ENCODE peak calls at places on chromosomes 2 and 18, in eight cellular contexts. One of them, this sample, is unnamed. For H3K36me3, the result is how much of the 10 kb centered on the place peaks cover.

GRCh38 chr18:30004977-30005376 is 1037.6 kb downstream of the DSC3 start:
- DNase-seq in transverse colon: no peak
- DNase-seq in prostate gland: no peak
- DNase-seq in body of pancreas: no peak
- DNase-seq in uterus: no peak
- DNase-seq in tibial nerve: no peak
- DNase-seq in sigmoid colon: no peak
- DNase-seq in stomach: no peak
- DNase-seq in this sample: no peak

GRCh38 chr2:26840937-26841610 is 6.9 kb upstream of the DPYSL5 start:
- DNase-seq in stomach: no peak
- DNase-seq in prostate gland: no peak
- DNase-seq in tibial nerve: no peak
- DNase-seq in body of pancreas: no peak
- DNase-seq in sigmoid colon: no peak
- DNase-seq in transverse colon: no peak
- DNase-seq in uterus: no peak
- DNase-seq in this sample: no peak

GRCh38 chr2:19883486-19883885 is 18.3 kb downstream of the TTC32 start:
- DNase-seq in tibial nerve: no peak
- DNase-seq in stomach: no peak
- DNase-seq in body of pancreas: no peak
- DNase-seq in transverse colon: no peak
- DNase-seq in sigmoid colon: no peak
- DNase-seq in prostate gland: no peak
- DNase-seq in uterus: no peak
- DNase-seq in this sample: no peak

GRCh38 chr2:228180126-228181097 is 1.1 kb downstream of the SPHKAP start:
- DNase-seq in tibial nerve: no peak
- DNase-seq in body of pancreas: no peak
- DNase-seq in prostate gland: no peak
- DNase-seq in sigmoid colon: no peak
- DNase-seq in stomach: no peak
- DNase-seq in transverse colon: no peak
- DNase-seq in uterus: no peak
- DNase-seq in this sample: no peak

GRCh38 chr2:63983986-63984605 is 35.1 kb downstream of the VPS54 start:
- DNase-seq in tibial nerve: no peak
- DNase-seq in prostate gland: no peak
- DNase-seq in uterus: no peak
- DNase-seq in sigmoid colon: no peak
- DNase-seq in stomach: no peak
- DNase-seq in body of pancreas: no peak
- DNase-seq in transverse colon: no peak
- DNase-seq in this sample: no peak

GRCh38 chr18:31659574-31660149 is 24.7 kb downstream of the B4GALT6 start:
- DNase-seq in prostate gland: no peak
- DNase-seq in body of pancreas: no peak
- DNase-seq in tibial nerve: no peak
- DNase-seq in sigmoid colon: no peak
- DNase-seq in stomach: no peak
- DNase-seq in uterus: no peak
- DNase-seq in transverse colon: no peak
- DNase-seq in this sample: no peak

GRCh38 chr2:160910681-160911080 is 249.5 kb upstream of the TANK start:
- DNase-seq in tibial nerve: no peak
- DNase-seq in stomach: no peak
- DNase-seq in prostate gland: no peak
- DNase-seq in body of pancreas: no peak
- DNase-seq in uterus: no peak
- DNase-seq in sigmoid colon: no peak
- DNase-seq in transverse colon: no peak
- DNase-seq in this sample: no peak

GRCh38 chr2:67616749-67617148 is 219.6 kb downstream of the ETAA1 start:
- DNase-seq in body of pancreas: peak
- DNase-seq in tibial nerve: no peak
- DNase-seq in stomach: no peak
- DNase-seq in sigmoid colon: peak
- DNase-seq in transverse colon: no peak
- DNase-seq in prostate gland: no peak
- DNase-seq in uterus: peak
- DNase-seq in this sample: no peak

GRCh38 chr2:205775091-205775876 is 93.0 kb downstream of the NRP2 start:
- DNase-seq in tibial nerve: no peak
- DNase-seq in body of pancreas: no peak
- DNase-seq in prostate gland: peak
- DNase-seq in uterus: no peak
- DNase-seq in sigmoid colon: no peak
- DNase-seq in stomach: no peak
- DNase-seq in transverse colon: no peak
- DNase-seq in this sample: no peak

GRCh38 chr2:229407170-229407569 is 136.1 kb upstream of the PID1 start:
- DNase-seq in body of pancreas: peak
- DNase-seq in tibial nerve: peak
- DNase-seq in sigmoid colon: peak
- DNase-seq in prostate gland: peak
- DNase-seq in stomach: peak
- DNase-seq in uterus: peak
- DNase-seq in transverse colon: peak
- DNase-seq in this sample: peak

GRCh38 chr2:105324732-105325131 is 4.8 kb downstream of the TGFBRAP1 start:
- DNase-seq in transverse colon: no peak
- DNase-seq in prostate gland: peak
- DNase-seq in body of pancreas: no peak
- DNase-seq in stomach: no peak
- DNase-seq in tibial nerve: no peak
- DNase-seq in sigmoid colon: no peak
- DNase-seq in uterus: no peak
- DNase-seq in this sample: no peak

GRCh38 chr18:63089041-63089440 is 230.5 kb downstream of the BCL2 start:
- DNase-seq in stomach: no peak
- DNase-seq in tibial nerve: no peak
- DNase-seq in uterus: no peak
- DNase-seq in body of pancreas: no peak
- DNase-seq in prostate gland: no peak
- DNase-seq in transverse colon: no peak
- DNase-seq in sigmoid colon: no peak
- DNase-seq in this sample: no peak

GRCh38 chr2:177353084-177353483 is 39.5 kb upstream of the AGPS start:
- DNase-seq in uterus: no peak
- DNase-seq in stomach: no peak
- DNase-seq in transverse colon: no peak
- DNase-seq in body of pancreas: peak
- DNase-seq in tibial nerve: no peak
- DNase-seq in sigmoid colon: peak
- DNase-seq in prostate gland: no peak
- DNase-seq in this sample: no peak

GRCh38 chr2:37456479-37456878 is 112.0 kb downstream of the QPCT start:
- DNase-seq in body of pancreas: no peak
- DNase-seq in prostate gland: no peak
- DNase-seq in uterus: no peak
- DNase-seq in stomach: no peak
- DNase-seq in transverse colon: no peak
- DNase-seq in sigmoid colon: no peak
- DNase-seq in tibial nerve: no peak
- DNase-seq in this sample: peak

GRCh38 chr2:207603486-207603885 is 21.7 kb downstream of the METTL21A start:
- DNase-seq in sigmoid colon: no peak
- DNase-seq in tibial nerve: no peak
- DNase-seq in body of pancreas: no peak
- DNase-seq in uterus: no peak
- DNase-seq in prostate gland: no peak
- DNase-seq in transverse colon: no peak
- DNase-seq in stomach: no peak
- DNase-seq in this sample: no peak

GRCh38 chr2:44805836-44806235 is 135.7 kb upstream of the SIX3 start:
- DNase-seq in body of pancreas: no peak
- DNase-seq in transverse colon: no peak
- DNase-seq in prostate gland: no peak
- DNase-seq in sigmoid colon: no peak
- DNase-seq in tibial nerve: no peak
- DNase-seq in uterus: no peak
- DNase-seq in stomach: no peak
- DNase-seq in this sample: no peak

GRCh38 chr2:233700028-233700635 is 7.4 kb downstream of the UGT1A6 start:
- DNase-seq in stomach: peak
- DNase-seq in tibial nerve: no peak
- DNase-seq in uterus: no peak
- DNase-seq in prostate gland: peak
- DNase-seq in transverse colon: peak
- DNase-seq in body of pancreas: peak
- DNase-seq in sigmoid colon: no peak
- DNase-seq in this sample: no peak

GRCh38 chr2:109446531-109447131 is 167.1 kb downstream of the SEPTIN10 start:
- DNase-seq in body of pancreas: no peak
- DNase-seq in tibial nerve: no peak
- DNase-seq in uterus: no peak
- DNase-seq in sigmoid colon: peak
- DNase-seq in stomach: no peak
- DNase-seq in transverse colon: no peak
- DNase-seq in prostate gland: no peak
- DNase-seq in this sample: peak

DNA sequence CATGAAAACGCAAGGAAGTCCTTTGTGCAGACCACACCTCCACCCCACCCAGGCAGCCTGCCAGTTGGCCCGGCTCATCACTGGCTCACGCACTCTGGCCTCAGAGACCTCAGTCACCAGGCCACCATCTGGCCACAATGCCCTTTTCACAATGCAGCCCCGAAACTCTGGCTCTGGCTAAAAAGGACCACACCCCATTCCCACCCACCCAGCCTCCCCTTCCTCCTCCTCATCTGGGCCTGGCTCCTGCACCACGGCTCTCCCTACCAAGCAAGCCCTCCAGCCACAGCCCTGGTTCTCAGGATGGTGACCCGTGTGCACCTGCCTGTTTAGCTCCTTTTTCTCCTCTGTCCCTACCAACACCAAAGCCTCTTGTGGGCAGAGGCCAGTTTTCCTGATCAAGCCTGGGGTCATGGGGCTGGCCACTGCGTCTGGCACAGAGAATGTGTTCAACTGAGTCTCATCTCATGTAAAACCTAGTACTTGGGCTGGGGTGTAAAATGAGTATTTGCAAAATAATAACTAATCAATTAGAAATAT is 7.3 kb downstream of the HDAC4 start:
- DNase-seq in prostate gland: no peak
- DNase-seq in stomach: peak
- DNase-seq in body of pancreas: peak
- DNase-seq in sigmoid colon: peak
- DNase-seq in tibial nerve: peak
- DNase-seq in uterus: no peak
- DNase-seq in transverse colon: peak
- DNase-seq in this sample: peak
- H3K36me3 ChIP-seq in prostate gland: under half
- H3K36me3 ChIP-seq in stomach: under half
- H3K36me3 ChIP-seq in body of pancreas: under half
- H3K36me3 ChIP-seq in sigmoid colon: under half
- H3K36me3 ChIP-seq in tibial nerve: under half
- H3K36me3 ChIP-seq in uterus: under half
- H3K36me3 ChIP-seq in transverse colon: under half
- H3K36me3 ChIP-seq in this sample: under half

GRCh38 chr2:86142737-86143257 is 36.8 kb downstream of the PTCD3 start:
- DNase-seq in prostate gland: no peak
- DNase-seq in sigmoid colon: no peak
- DNase-seq in transverse colon: no peak
- DNase-seq in stomach: no peak
- DNase-seq in body of pancreas: no peak
- DNase-seq in uterus: no peak
- DNase-seq in tibial nerve: no peak
- DNase-seq in this sample: no peak

GRCh38 chr2:86147793-86148192 is 41.8 kb downstream of the PTCD3 start:
- DNase-seq in uterus: no peak
- DNase-seq in body of pancreas: no peak
- DNase-seq in stomach: no peak
- DNase-seq in sigmoid colon: no peak
- DNase-seq in prostate gland: no peak
- DNase-seq in tibial nerve: no peak
- DNase-seq in transverse colon: no peak
- DNase-seq in this sample: no peak

GRCh38 chr2:86140969-86141392 is 34.9 kb downstream of the PTCD3 start:
- DNase-seq in tibial nerve: no peak
- DNase-seq in transverse colon: no peak
- DNase-seq in sigmoid colon: no peak
- DNase-seq in uterus: no peak
- DNase-seq in body of pancreas: no peak
- DNase-seq in prostate gland: no peak
- DNase-seq in stomach: no peak
- DNase-seq in this sample: no peak

GRCh38 chr2:86143307-86143706 is 37.3 kb downstream of the PTCD3 start:
- DNase-seq in transverse colon: no peak
- DNase-seq in prostate gland: no peak
- DNase-seq in tibial nerve: no peak
- DNase-seq in uterus: no peak
- DNase-seq in sigmoid colon: no peak
- DNase-seq in stomach: no peak
- DNase-seq in body of pancreas: no peak
- DNase-seq in this sample: no peak

GRCh38 chr2:86143926-86144685 is 38.1 kb downstream of the PTCD3 start:
- DNase-seq in stomach: no peak
- DNase-seq in body of pancreas: no peak
- DNase-seq in sigmoid colon: no peak
- DNase-seq in prostate gland: no peak
- DNase-seq in uterus: no peak
- DNase-seq in transverse colon: no peak
- DNase-seq in tibial nerve: no peak
- DNase-seq in this sample: no peak
- TF ChIP-seq POLR2A in stomach: no peak
- TF ChIP-seq POLR2A in body of pancreas: no peak
- TF ChIP-seq POLR2A in sigmoid colon: no peak
- TF ChIP-seq POLR2A in prostate gland: no peak
- TF ChIP-seq POLR2A in uterus: no peak
- TF ChIP-seq POLR2A in transverse colon: no peak
- TF ChIP-seq POLR2A in tibial nerve: no peak
- TF ChIP-seq POLR2A in this sample: no peak

GRCh38 chr2:230411484-230412368 is 4.3 kb upstream of the SP100 start:
- DNase-seq in uterus: peak
- DNase-seq in transverse colon: peak
- DNase-seq in body of pancreas: peak
- DNase-seq in stomach: peak
- DNase-seq in tibial nerve: no peak
- DNase-seq in prostate gland: peak
- DNase-seq in sigmoid colon: peak
- DNase-seq in this sample: peak
- TF ChIP-seq CTCF in uterus: no peak
- TF ChIP-seq CTCF in transverse colon: no peak
- TF ChIP-seq CTCF in body of pancreas: no peak
- TF ChIP-seq CTCF in stomach: no peak
- TF ChIP-seq CTCF in tibial nerve: no peak
- TF ChIP-seq CTCF in prostate gland: no peak
- TF ChIP-seq CTCF in sigmoid colon: no peak
- TF ChIP-seq CTCF in this sample: no peak

DNA sequence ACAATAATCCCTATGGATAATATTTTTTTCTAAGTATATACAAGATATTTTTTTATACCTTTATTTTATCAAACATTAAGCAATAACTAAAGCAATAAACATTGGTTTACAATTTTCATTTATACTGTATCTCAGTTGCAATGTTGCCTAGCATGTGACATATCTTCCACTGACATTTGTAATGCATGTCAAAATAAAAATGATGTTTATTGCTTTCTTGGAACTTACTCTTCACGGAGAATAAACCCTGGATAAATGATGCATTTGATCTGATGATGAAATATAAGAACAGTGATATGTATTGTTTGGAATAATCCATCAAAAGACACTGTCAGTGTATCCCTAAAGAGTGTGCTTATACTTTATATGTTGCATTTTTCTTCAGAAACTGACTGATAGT is 135.7 kb downstream of the SPAG16 start:
- DNase-seq in prostate gland: no peak
- DNase-seq in stomach: no peak
- DNase-seq in uterus: no peak
- DNase-seq in body of pancreas: no peak
- DNase-seq in tibial nerve: no peak
- DNase-seq in sigmoid colon: no peak
- DNase-seq in transverse colon: no peak
- DNase-seq in this sample: no peak
- H3K36me3 ChIP-seq in prostate gland: under half
- H3K36me3 ChIP-seq in stomach: under half
- H3K36me3 ChIP-seq in uterus: under half
- H3K36me3 ChIP-seq in body of pancreas: under half
- H3K36me3 ChIP-seq in tibial nerve: under half
- H3K36me3 ChIP-seq in sigmoid colon: under half
- H3K36me3 ChIP-seq in transverse colon: under half
- H3K36me3 ChIP-seq in this sample: under half

This sample was measured in Peyer's patch.